ENCODE peak calls at places on chromosomes 4 and X, in six cellular contexts. U, N, L, X, K and Z are unnamed samples.

GRCh38 chr4:7186081-7186480 is 6.3 kb upstream of the SORCS2 start:
- DNase-seq in U (peak), N (no peak), L (no peak), X (peak), K (peak), Z (no peak)

GRCh38 chr4:15654556-15655222 is 468 bp downstream of the FBXL5 start:
- DNase-seq in U (no peak), N (peak), L (peak), X (peak), K (peak), Z (no peak)

GRCh38 chrX:100830143-100830542 is 10.0 kb downstream of the CSTF2 start:
- DNase-seq in U (no peak), N (no peak), L (no peak), X (no peak), K (no peak), Z (no peak)

GRCh38 chr4:84865600-84865999 is 100.9 kb downstream of the WDFY3 start:
- DNase-seq in U (no peak), N (no peak), L (no peak), X (no peak), K (no peak), Z (no peak)

GRCh38 chr4:102824398-102824797 is 3.0 kb downstream of the UBE2D3 start:
- DNase-seq in U (no peak), N (peak), L (no peak), X (no peak), K (no peak), Z (no peak)

GRCh38 chrX:3576886-3577516 is 136.4 kb downstream of the PRKX start:
- DNase-seq in U (no peak), N (peak), L (no peak), X (no peak), K (no peak), Z (no peak)

GRCh38 chrX:136619889-136620505 is 28.0 kb upstream of the CD40LG start:
- DNase-seq in U (no peak), N (no peak), L (no peak), X (no peak), K (no peak), Z (no peak)

GRCh38 chr4:117971406-117971805 is 62.9 kb upstream of the NDST3 start:
- DNase-seq in U (no peak), N (no peak), L (no peak), X (no peak), K (no peak), Z (no peak)

GRCh38 chr4:6986067-6986780 is 56.9 kb upstream of the TADA2B start:
- DNase-seq in U (peak), N (peak), L (peak), X (no peak), K (peak), Z (no peak)

GRCh38 chrX:153984351-153985178 is 12.0 kb downstream of the TMEM187 start:
- DNase-seq in U (no peak), N (no peak), L (no peak), X (no peak), K (peak), Z (no peak)

GRCh38 chr4:186622788-186623464 is 67.6 kb upstream of the MTNR1A start:
- DNase-seq in U (no peak), N (peak), L (no peak), X (no peak), K (no peak), Z (no peak)

GRCh38 chr4:48340276-48340904 is 939 bp upstream of the SLAIN2 start:
- DNase-seq in U (no peak), N (peak), L (no peak), X (no peak), K (peak), Z (no peak)

GRCh38 chrX:75155454-75155829 is 641 bp downstream of the ABCB7 start:
- DNase-seq in U (peak), N (peak), L (peak), X (no peak), K (peak), Z (no peak)

GRCh38 chr4:8745828-8746225 is 125.8 kb downstream of the HMX1 start:
- DNase-seq in U (no peak), N (no peak), L (no peak), X (no peak), K (no peak), Z (no peak)

GRCh38 chr4:136320471-136320813 is 1211.9 kb downstream of the PCDH18 start:
- DNase-seq in U (no peak), N (no peak), L (no peak), X (no peak), K (no peak), Z (no peak)

GRCh38 chr4:82523179-82523578 is 38.6 kb downstream of the TMEM150C start:
- DNase-seq in U (no peak), N (no peak), L (no peak), X (no peak), K (no peak), Z (no peak)

GRCh38 chrX:17738002-17738713 is 865 bp downstream of the SCML1 start:
- DNase-seq in U (peak), N (peak), L (peak), X (peak), K (no peak), Z (no peak)

GRCh38 chr4:71932941-71933340 is 98.9 kb upstream of the NPFFR2 start:
- DNase-seq in U (no peak), N (no peak), L (no peak), X (no peak), K (no peak), Z (no peak)

GRCh38 chrX:18793601-18794089 is 86.2 kb downstream of the PPEF1 start:
- DNase-seq in U (peak), N (no peak), L (peak), X (peak), K (peak), Z (no peak)

GRCh38 chr4:17510582-17510981 is 1.3 kb downstream of the QDPR start:
- DNase-seq in U (peak), N (no peak), L (no peak), X (no peak), K (no peak), Z (no peak)

GRCh38 chr4:112510468-112511293 is 5.3 kb downstream of the NEUROG2 start:
- DNase-seq in U (peak), N (no peak), L (no peak), X (no peak), K (no peak), Z (no peak)

GRCh38 chrX:24097741-24098140 is 43.0 kb downstream of the EIF2S3 start:
- DNase-seq in U (no peak), N (peak), L (no peak), X (no peak), K (no peak), Z (no peak)

DNA sequence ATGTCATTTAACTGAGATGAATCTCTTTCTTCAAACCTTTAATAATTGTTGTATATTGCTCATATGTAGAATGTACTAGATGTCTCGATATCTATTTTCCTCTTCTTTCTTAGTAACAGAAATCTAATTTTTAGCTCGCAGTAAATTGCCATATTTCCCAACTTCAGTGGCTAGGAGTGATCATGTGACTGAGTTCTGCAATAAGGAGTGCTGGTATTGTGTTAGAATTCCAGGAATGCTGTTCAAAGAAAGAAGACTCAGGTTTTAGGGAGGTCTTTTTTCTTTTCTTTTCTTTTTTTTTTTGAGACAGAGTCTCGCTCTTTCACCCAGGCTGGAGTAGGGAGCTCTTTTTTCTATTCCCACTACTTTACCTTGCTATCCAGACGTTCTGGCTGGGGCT is 81.7 kb downstream of the SLC10A7 start:
- DNase-seq in U (no peak), N (no peak), L (no peak), X (no peak), K (no peak), Z (no peak)
- TF ChIP-seq SMC3 in U (no peak), N (no peak), L (no peak), X (no peak), K (no peak), Z (no peak)

DNA sequence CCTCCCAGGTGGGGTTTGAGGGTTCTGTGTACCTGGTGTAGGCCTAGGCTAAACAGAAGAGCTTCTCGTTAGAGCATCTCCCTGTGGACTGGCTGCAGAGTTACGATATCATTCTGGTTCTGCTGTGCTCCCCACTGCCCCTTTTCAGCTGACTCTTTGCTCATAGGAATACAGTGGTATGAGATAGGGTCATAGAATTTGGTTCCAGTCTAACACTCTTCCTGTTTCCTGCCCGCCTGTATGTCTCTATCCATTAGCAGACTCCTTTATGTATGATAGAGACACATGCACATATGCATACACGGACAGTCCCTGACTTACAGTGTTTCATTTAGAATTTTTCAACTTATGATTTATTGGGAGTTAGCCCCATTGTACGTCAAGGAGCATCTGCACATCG is 15.3 kb downstream of the RNF4 start:
- DNase-seq in U (no peak), N (no peak), L (no peak), X (no peak), K (no peak), Z (no peak)
- TF ChIP-seq SMC3 in U (no peak), N (no peak), L (no peak), X (no peak), K (no peak), Z (no peak)

DNA sequence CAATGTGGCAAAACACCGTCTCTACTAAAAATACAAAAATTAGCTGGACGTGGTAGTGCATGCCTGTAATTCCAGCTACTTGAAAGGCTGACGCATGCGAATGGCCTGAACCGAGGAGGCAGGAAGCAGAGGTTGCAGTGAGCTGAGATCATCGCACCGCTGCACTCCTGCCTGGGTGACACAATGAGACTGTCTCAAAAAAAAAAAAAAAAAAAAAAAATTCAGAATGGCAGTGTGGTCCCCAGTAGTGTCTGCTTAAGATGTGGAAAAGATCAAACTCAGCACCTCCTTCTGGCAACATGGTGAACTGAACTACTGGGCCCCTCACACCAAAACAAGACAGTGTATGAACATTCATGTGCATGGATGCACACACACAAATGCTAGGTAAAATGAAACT is 32.2 kb downstream of the SMS start:
- DNase-seq in U (no peak), N (peak), L (peak), X (no peak), K (no peak), Z (no peak)
- TF ChIP-seq SMC3 in U (peak), N (no peak), L (no peak), X (no peak), K (no peak), Z (no peak)

DNA sequence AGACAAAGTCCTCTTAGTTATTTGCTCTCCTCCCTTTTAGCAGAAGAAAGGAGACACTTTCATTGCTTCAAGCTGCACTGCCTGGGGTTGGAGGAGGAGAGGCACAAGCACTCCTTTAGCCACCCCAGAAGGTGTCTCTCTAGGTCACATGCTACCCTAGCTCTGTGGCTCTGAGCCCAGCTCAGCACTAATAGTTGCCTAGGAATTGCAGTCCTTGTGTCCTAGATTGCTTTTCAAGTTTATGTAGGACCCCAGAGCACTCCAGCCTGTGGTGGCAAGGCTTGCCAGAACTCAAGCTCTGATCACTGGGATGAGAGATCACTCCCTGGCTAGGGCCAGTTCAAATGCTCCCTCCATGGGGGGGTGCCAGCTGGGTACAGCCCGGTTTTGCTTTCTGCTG is 24.5 kb upstream of the LHFPL1 start:
- DNase-seq in U (no peak), N (no peak), L (no peak), X (no peak), K (no peak), Z (no peak)
- TF ChIP-seq SMC3 in U (no peak), N (no peak), L (no peak), X (no peak), K (no peak), Z (no peak)

DNA sequence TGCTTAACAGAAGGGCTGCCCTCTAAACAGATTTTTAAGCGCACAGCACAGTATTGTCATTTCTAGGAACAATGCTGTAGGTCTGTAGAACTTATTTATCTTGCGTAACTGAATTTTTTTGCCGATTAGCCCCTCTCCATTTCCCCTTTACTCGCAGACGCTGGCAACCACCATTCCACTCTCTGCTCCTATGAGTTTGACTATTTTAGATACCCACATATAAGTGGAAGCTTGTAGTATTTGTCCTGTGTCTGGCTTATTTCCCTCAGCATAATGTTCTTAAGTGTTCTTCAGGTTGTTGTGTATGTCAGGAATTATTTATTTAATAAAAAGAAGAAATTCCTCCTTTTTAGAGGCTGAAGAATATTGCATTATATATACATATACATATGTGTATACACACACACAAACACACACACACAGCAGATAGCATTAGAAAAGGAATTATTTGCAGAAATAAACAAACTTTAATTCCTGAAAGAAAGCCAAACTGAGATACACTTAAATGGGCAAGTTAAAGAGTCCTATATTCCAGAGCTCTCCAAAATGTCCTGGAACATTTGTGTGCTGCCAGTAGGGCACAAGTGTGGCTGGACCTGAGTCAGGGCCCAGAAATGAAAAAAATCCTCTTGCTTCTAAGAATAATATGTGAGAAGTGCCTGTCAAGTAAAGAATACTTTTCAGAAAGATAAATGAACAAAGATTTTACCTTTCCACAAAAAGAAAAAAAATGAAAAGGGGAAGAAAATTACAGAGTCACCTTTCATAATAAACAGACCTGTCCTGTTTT is 4.5 kb upstream of the ZNF330 start:
- DNase-seq in U (no peak), N (no peak), L (no peak), X (no peak), K (no peak), Z (no peak)
- TF ChIP-seq SMC3 in U (no peak), N (no peak), L (no peak), X (no peak), K (no peak), Z (no peak)

GRCh38 chrX:115192244-115192700 is 3.1 kb downstream of the RBMXL3 start:
- DNase-seq in U (no peak), N (no peak), L (no peak), X (no peak), K (no peak), Z (no peak)
- TF ChIP-seq SMC3 in U (no peak), N (no peak), L (no peak), X (no peak), K (no peak), Z (no peak)

GRCh38 chrX:116873678-116874077 is 410.9 kb upstream of the CT83 start:
- DNase-seq in U (no peak), N (no peak), L (peak), X (no peak), K (no peak), Z (no peak)
- TF ChIP-seq SMC3 in U (no peak), N (no peak), L (no peak), X (no peak), K (no peak), Z (no peak)